ENCODE peak calls at places on chromosomes 7 and 10, in five cellular contexts. Y is adipocyte, G is tibial artery, J is lower lobe of right lung, V is psoas muscle. P is an unnamed sample.
A peak's percentile ranks its signal among the peaks of the same experiment; 100 is the strongest.

GRCh38 chr10:28179490-28180099 is 123.3 kb downstream of the MPP7 start:
- DNase-seq in G (no peak), V (no peak), J (no peak), Y (peak; percentile 88), P (no peak)

GRCh38 chr10:11177926-11178453 is 160.3 kb downstream of the CELF2 start:
- DNase-seq in G (no peak), Y (no peak), V (no peak), J (peak; percentile 51), P (no peak)

GRCh38 chr10:44917848-44918247 is 6.7 kb downstream of the TMEM72 start:
- DNase-seq in G (no peak), Y (no peak), J (no peak), V (no peak), P (no peak)

GRCh38 chr7:17434191-17434590 is 135.7 kb downstream of the AHR start:
- DNase-seq in V (no peak), Y (no peak), J (no peak), G (no peak), P (no peak)

GRCh38 chr10:98242823-98243222 is 25.2 kb downstream of the LOXL4 start:
- DNase-seq in Y (peak; percentile 68), V (no peak), J (no peak), G (no peak), P (no peak)

GRCh38 chr7:28840515-28841125 is 117.5 kb downstream of the TRIL start:
- DNase-seq in J (no peak), G (no peak), V (no peak), Y (peak; percentile 37), P (no peak)

GRCh38 chr10:68333452-68333851 is 724 bp upstream of the PBLD start:
- DNase-seq in Y (peak; percentile 45), V (no peak), G (no peak), J (no peak), P (no peak)

GRCh38 chr7:77691892-77692491 is 4.3 kb upstream of the RSBN1L start:
- DNase-seq in Y (no peak), J (no peak), V (no peak), G (no peak), P (no peak)

GRCh38 chr10:99276848-99277486 is 41.3 kb upstream of the HPSE2 start:
- DNase-seq in G (no peak), Y (peak; percentile 4), V (no peak), J (no peak), P (no peak)

GRCh38 chr7:115249080-115249479 is 327.2 kb downstream of the MDFIC start:
- DNase-seq in Y (peak; percentile 21), V (no peak), G (no peak), J (no peak), P (no peak)

GRCh38 chr7:25731035-25731880 is 420.7 kb upstream of the NFE2L3 start:
- DNase-seq in V (no peak), Y (peak; percentile 22), G (no peak), J (no peak), P (no peak)

GRCh38 chr10:92590623-92591549 is 2.0 kb upstream of the KIF11 start:
- DNase-seq in V (peak; percentile 83), Y (peak; percentile 79), J (peak; percentile 57), G (peak; percentile 56), P (peak; percentile 53)

GRCh38 chr7:102061981-102062390 is 224.7 kb upstream of the SH2B2 start:
- DNase-seq in Y (no peak), V (no peak), G (no peak), J (peak; percentile 68), P (no peak)

GRCh38 chr10:104109908-104110662 is 11.9 kb upstream of the SFR1 start:
- DNase-seq in J (no peak), G (no peak), Y (peak; percentile 55), V (no peak), P (no peak)

GRCh38 chr7:137135654-137136350 is 207.7 kb downstream of the PTN start:
- DNase-seq in V (no peak), G (no peak), Y (peak; percentile 83), J (no peak), P (no peak)

GRCh38 chr10:25296324-25296723 is 121.5 kb downstream of the GPR158 start:
- DNase-seq in J (no peak), Y (no peak), V (no peak), G (no peak), P (no peak)

GRCh38 chr7:80078159-80078731 is 56.4 kb upstream of the GNAI1 start:
- DNase-seq in J (no peak), Y (peak; percentile 24), G (no peak), V (no peak), P (no peak)

GRCh38 chr10:67602268-67602950 is 93.6 kb downstream of the CTNNA3 start:
- DNase-seq in V (no peak), Y (peak; percentile 84), J (no peak), G (no peak), P (peak; percentile 82)

GRCh38 chr10:110504111-110504735 is 6.5 kb downstream of the DUSP5 start:
- DNase-seq in Y (peak; percentile 85), V (no peak), G (peak; percentile 47), J (peak; percentile 54), P (peak; percentile 72)

GRCh38 chr10:6068006-6068405 is 5.8 kb upstream of the IL2RA start:
- DNase-seq in Y (no peak), V (no peak), G (no peak), J (no peak), P (no peak)

GRCh38 chr7:129831424-129832058 is 121.2 kb downstream of the UBE2H start:
- DNase-seq in G (no peak), Y (peak; percentile 89), V (no peak), J (no peak), P (peak; percentile 89)

GRCh38 chr7:84697506-84697905 is 489.4 kb downstream of the SEMA3D start:
- DNase-seq in Y (peak; percentile 85), J (no peak), G (no peak), V (no peak), P (peak; percentile 25)

GRCh38 chr7:50738932-50739331 is 43.8 kb downstream of the GRB10 start:
- DNase-seq in Y (no peak), V (no peak), J (no peak), G (no peak), P (no peak)

GRCh38 chr7:136874393-136875032 is 6.1 kb downstream of the CHRM2 start:
- DNase-seq in Y (peak; percentile 68), G (no peak), J (no peak), V (no peak), P (no peak)

GRCh38 chr10:114429581-114430335 is 25.5 kb upstream of the AFAP1L2 start:
- DNase-seq in Y (no peak), J (no peak), V (no peak), G (no peak), P (no peak)

GRCh38 chr10:94307046-94307615 is 55.6 kb downstream of the NOC3L start:
- DNase-seq in J (no peak), V (no peak), Y (no peak), G (no peak), P (no peak)
- H3K27me3 ChIP-seq in J (no peaks in the 10 kb centered on the region), V (no peaks in the 10 kb centered on the region), Y (no peaks in the 10 kb centered on the region), G (no peaks in the 10 kb centered on the region), P (no peaks in the 10 kb centered on the region)

DNA sequence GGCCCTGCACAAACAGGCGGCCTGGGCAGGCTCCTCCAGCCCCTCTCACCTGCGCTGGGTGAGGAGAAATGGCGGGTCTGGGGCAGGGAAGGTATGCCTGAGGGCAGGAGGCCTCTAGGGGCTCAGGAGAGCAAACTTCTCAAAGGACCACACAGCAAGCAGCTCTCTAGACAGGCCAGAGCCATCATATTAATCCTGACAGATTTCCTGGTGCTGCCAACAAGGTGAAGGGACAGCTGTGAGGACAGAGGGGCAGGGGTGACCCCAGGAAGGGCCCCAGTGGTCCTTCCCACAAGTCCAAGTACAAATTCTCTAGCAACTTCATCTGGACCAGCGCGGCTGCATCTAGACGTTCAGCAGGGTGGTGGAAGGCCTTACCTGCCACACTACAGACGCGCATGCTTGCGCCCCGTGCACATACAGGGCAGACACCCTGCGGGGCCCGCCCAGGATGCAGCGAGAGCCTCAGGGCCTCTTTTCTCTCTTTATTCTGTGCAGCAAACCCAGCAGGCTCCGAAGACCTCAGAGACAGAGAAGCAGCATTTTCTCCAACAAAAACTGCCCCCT is 62.1 kb downstream of the ZRANB1 start:
- DNase-seq in Y (no peak), J (peak; percentile 28), V (no peak), G (peak; percentile 9), P (no peak)
- H3K36me3 ChIP-seq in Y (peaks cover 12% of the 10 kb centered on the region), J (peaks cover 70% of the 10 kb centered on the region), V (no peaks in the 10 kb centered on the region), G (peaks cover 5% of the 10 kb centered on the region), P (peaks cover 38% of the 10 kb centered on the region)

GRCh38 chr10:7512487-7512886 is 101.7 kb upstream of the SFMBT2 start:
- DNase-seq in V (no peak), Y (no peak), J (no peak), G (no peak), P (no peak)
- H3K4me3 ChIP-seq in V (no peak overlapping the region), Y (no peak overlapping the region), J (no peak overlapping the region), G (no peak overlapping the region), P (no peak overlapping the region)

DNA sequence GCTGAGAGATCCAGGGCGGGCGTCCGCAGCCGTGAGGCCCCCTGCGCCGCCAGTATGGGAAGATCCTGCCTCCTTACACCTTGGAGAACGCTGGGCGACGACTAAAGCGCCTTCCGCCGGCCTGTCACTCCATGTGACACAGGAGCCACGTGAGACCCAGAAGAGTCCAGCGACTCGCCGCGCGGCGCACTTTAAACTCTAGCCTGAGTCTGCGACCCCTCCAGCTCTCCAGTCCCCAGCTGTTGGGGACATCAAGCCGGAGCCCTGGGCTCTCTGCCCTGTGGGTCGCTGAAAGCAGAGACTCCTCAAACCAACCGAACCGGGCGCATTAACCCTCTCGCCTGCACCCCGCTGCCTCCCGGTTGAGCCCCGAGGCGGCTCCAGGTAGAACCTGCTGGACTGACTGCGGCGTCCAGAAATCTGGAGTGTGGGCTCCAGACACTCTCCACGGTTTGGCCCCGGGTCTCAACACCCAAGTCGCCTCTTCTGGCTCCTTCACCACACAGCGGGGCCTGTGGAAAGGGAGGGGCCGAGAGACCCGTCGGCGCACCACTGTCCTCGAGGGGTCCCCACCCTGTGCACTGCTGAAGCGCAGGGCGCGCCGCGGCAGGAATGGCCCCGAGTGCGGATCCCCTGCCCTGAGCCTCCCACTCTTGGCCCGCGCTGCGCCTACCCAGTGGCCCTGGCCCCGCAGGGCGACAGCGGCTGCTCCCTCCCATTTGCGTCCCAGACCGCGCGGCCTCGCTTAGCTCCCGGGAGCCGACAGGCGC is 1.8 kb upstream of the SFMBT2 start:
- DNase-seq in Y (no peak), V (peak; percentile 83), J (peak; percentile 68), G (no peak), P (no peak)
- H3K27me3 ChIP-seq in Y (peaks cover 22% of the 10 kb centered on the region), V (peaks cover 5% of the 10 kb centered on the region), J (peaks cover 36% of the 10 kb centered on the region), G (peaks cover 58% of the 10 kb centered on the region), P (peaks cover 63% of the 10 kb centered on the region)

DNA sequence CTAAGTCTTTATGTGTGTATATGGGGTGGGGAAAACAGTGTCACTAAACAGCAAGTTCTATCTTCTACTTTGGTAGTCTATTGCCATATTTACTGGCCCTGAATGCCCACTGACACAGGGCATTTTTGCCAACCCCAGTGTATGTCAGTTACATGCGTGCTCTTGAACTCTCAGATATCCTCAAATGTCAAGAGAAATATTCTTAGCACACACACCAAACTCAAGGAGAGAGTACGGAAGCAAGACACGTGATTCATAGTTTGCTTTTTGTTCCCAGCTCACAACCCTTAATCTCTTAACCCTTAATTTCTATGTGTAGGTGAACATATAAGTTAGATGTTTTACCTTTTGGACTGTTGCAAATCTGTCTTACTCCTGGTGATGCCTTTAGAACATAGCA is 39.3 kb downstream of the EPC1 start:
- DNase-seq in V (no peak), G (no peak), J (no peak), Y (no peak), P (no peak)
- H3K36me3 ChIP-seq in V (no peaks in the 10 kb centered on the region), G (peaks cover 3% of the 10 kb centered on the region), J (peaks cover 31% of the 10 kb centered on the region), Y (peaks cover 27% of the 10 kb centered on the region), P (peaks cover 31% of the 10 kb centered on the region)

DNA sequence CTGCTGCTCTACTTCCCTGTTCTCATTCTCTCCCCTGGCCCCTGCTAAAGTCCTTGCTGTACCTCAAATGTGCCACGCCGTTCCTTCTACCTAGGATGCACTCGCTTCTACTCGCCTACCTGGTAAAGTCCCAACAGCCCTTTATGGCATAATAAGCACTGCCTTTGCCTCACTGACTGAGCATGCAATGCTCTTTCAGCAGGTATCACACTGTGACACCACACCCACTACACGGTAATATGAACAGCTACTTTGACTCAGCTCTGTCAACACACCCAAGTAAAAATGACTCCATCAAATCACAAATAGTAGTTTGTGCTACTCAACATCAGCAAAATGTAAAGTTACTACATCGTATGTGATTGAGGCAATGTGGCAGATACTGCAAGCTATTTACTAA is 37.6 kb downstream of the FAM204A start:
- DNase-seq in V (no peak), J (no peak), G (no peak), Y (no peak), P (no peak)
- H3K4me3 ChIP-seq in V (no peak overlapping the region), J (no peak overlapping the region), G (no peak overlapping the region), Y (no peak overlapping the region), P (no peak overlapping the region)

P was measured in MG63.